ENCODE peak calls at places on chromosomes 7 and 10, in five cellular contexts. L is CD8-positive, alpha-beta memory T cell; Y is body of pancreas; F is OCI-LY7; S is ovary. V is an unnamed sample. For H3K4me1, the result is how much of the 10 kb centered on the place peaks cover.

GRCh38 chr7:156650042-156650441 is 9.5 kb downstream of the RNF32 start:
- DNase-seq in Y (peak), L (no peak), S (no peak), F (no peak), V (no peak)

GRCh38 chr7:101947899-101948298 is 130.5 kb downstream of the CUX1 start:
- DNase-seq in L (no peak), F (no peak), Y (peak), S (peak), V (peak)

GRCh38 chr7:107660381-107661080 is at the start of gene SLC26A4:
- DNase-seq in Y (peak), S (no peak), L (no peak), F (no peak), V (no peak)

GRCh38 chr7:5780801-5781496 is 514 bp downstream of the RNF216 start:
- DNase-seq in L (no peak), S (peak), Y (peak), F (peak), V (peak)

GRCh38 chr10:6617319-6618076 is 37.4 kb upstream of the PRKCQ start:
- DNase-seq in L (no peak), F (no peak), S (no peak), Y (no peak), V (no peak)

GRCh38 chr7:8070451-8071180 is 102.0 kb downstream of the GLCCI1 start:
- DNase-seq in Y (no peak), S (no peak), L (no peak), F (no peak), V (no peak)

GRCh38 chr7:106823631-106824030 is 41.5 kb upstream of the PIK3CG start:
- DNase-seq in S (no peak), F (no peak), L (no peak), Y (no peak), V (no peak)

GRCh38 chr10:3785849-3786290 is 861 bp upstream of the KLF6 start:
- DNase-seq in F (peak), Y (no peak), S (peak), L (peak), V (no peak)

GRCh38 chr10:8133146-8133545 is 78.7 kb downstream of the GATA3 start:
- DNase-seq in L (no peak), S (no peak), Y (no peak), F (no peak), V (no peak)

GRCh38 chr7:107826451-107826850 is 23.4 kb upstream of the SLC26A3 start:
- DNase-seq in S (no peak), L (no peak), F (no peak), Y (no peak), V (no peak)

GRCh38 chr7:17369686-17370426 is 71.4 kb downstream of the AHR start:
- DNase-seq in F (no peak), S (no peak), L (no peak), Y (no peak), V (no peak)

GRCh38 chr7:101625076-101625914 is 3.8 kb downstream of the MYL10 start:
- DNase-seq in Y (no peak), S (no peak), F (peak), L (no peak), V (no peak)

GRCh38 chr7:107993879-107994278 is 9.1 kb downstream of the LAMB1 start:
- DNase-seq in Y (no peak), S (no peak), L (no peak), F (no peak), V (no peak)

GRCh38 chr10:121406823-121407545 is 191.3 kb downstream of the FGFR2 start:
- DNase-seq in F (no peak), S (no peak), L (no peak), Y (no peak), V (no peak)

GRCh38 chr7:17392846-17393245 is 94.4 kb downstream of the AHR start:
- DNase-seq in Y (no peak), F (no peak), S (no peak), L (no peak), V (no peak)

GRCh38 chr7:91876391-91877133 is 3.9 kb downstream of the MTERF1 start:
- DNase-seq in S (no peak), L (no peak), F (no peak), Y (no peak), V (no peak)

GRCh38 chr7:1419688-1420087 is 39.6 kb downstream of the MICALL2 start:
- DNase-seq in S (no peak), Y (no peak), L (no peak), F (no peak), V (no peak)

GRCh38 chr10:69839696-69840345 is 38.1 kb downstream of the COL13A1 start:
- DNase-seq in L (no peak), S (no peak), Y (peak), F (no peak), V (no peak)

GRCh38 chr10:98676895-98677294 is 230.2 kb upstream of the HPS1 start:
- DNase-seq in L (no peak), S (no peak), Y (no peak), F (no peak), V (no peak)

GRCh38 chr10:72107325-72108003 is 19.1 kb upstream of the SPOCK2 start:
- DNase-seq in S (no peak), F (peak), L (peak), Y (no peak), V (no peak)

GRCh38 chr7:68671046-68671445 is 927.2 kb upstream of the AUTS2 start:
- DNase-seq in F (no peak), Y (no peak), S (no peak), L (no peak), V (no peak)

GRCh38 chr7:21028186-21028989 is 241.7 kb upstream of the SP8 start:
- DNase-seq in F (no peak), S (no peak), Y (no peak), L (no peak), V (no peak)

GRCh38 chr10:62038609-62039190 is 137.2 kb downstream of the ARID5B start:
- DNase-seq in F (peak), Y (peak), S (peak), L (peak), V (peak)

GRCh38 chr7:17849504-17849903 is 90.8 kb downstream of the SNX13 start:
- DNase-seq in L (no peak), S (no peak), F (no peak), Y (no peak), V (no peak)

GRCh38 chr10:11205026-11205772 is 187.5 kb downstream of the CELF2 start:
- DNase-seq in F (no peak), S (no peak), L (no peak), Y (no peak), V (no peak)

GRCh38 chr10:49363309-49364031 is 32.4 kb downstream of the DRGX start:
- DNase-seq in F (no peak), Y (no peak), S (no peak), L (no peak), V (no peak)

GRCh38 chr7:2886900-2887299 is 42.8 kb upstream of the GNA12 start:
- DNase-seq in Y (peak), S (peak), F (peak), L (peak), V (no peak)

GRCh38 chr10:77159538-77160110 is 478.0 kb downstream of the KCNMA1 start:
- DNase-seq in Y (no peak), F (no peak), S (no peak), L (no peak), V (no peak)

GRCh38 chr10:239109-239508 is 103.9 kb downstream of the ZMYND11 start:
- DNase-seq in L (no peak), S (no peak), F (peak), Y (no peak), V (no peak)

GRCh38 chr7:25918731-25919130 is 233.3 kb upstream of the NFE2L3 start:
- DNase-seq in S (no peak), F (no peak), Y (no peak), L (no peak), V (no peak)

GRCh38 chr7:10471280-10471679 is 502.4 kb upstream of the PHF14 start:
- DNase-seq in F (no peak), Y (no peak), S (no peak), L (no peak), V (no peak)

GRCh38 chr7:107427462-107427861 is 42.4 kb upstream of the GPR22 start:
- DNase-seq in F (no peak), L (no peak), S (no peak), Y (peak), V (peak)

GRCh38 chr10:111316607-111317006 is 239.8 kb downstream of the ADRA2A start:
- DNase-seq in Y (no peak), S (no peak), L (no peak), F (no peak), V (no peak)

GRCh38 chr7:34066968-34067367 is 161.6 kb downstream of the BMPER start:
- DNase-seq in Y (no peak), S (no peak), F (no peak), L (no peak), V (no peak)

GRCh38 chr10:58063854-58064480 is 203.7 kb downstream of the IPMK start:
- DNase-seq in F (no peak), S (no peak), L (no peak), Y (no peak), V (no peak)

GRCh38 chr7:64997927-64998391 is 7.1 kb upstream of the ZNF117 start:
- DNase-seq in S (no peak), Y (peak), L (no peak), F (no peak), V (peak)

GRCh38 chr7:42340462-42340861 is 103.5 kb upstream of the GLI3 start:
- DNase-seq in L (no peak), S (no peak), Y (no peak), F (no peak), V (no peak)

GRCh38 chr10:55668326-55668922 is 692.6 kb downstream of the ZWINT start:
- DNase-seq in S (no peak), L (no peak), Y (peak), F (peak), V (no peak)

GRCh38 chr10:113187066-113187777 is 237.2 kb downstream of the TCF7L2 start:
- DNase-seq in F (no peak), Y (peak), S (peak), L (no peak), V (peak)
- H3K4me1 ChIP-seq in F (under half), Y (under half), S (under half), L (under half), V (under half)

GRCh38 chr10:26805567-26806245 is 55.1 kb downstream of the ABI1 start:
- DNase-seq in S (no peak), L (no peak), Y (no peak), F (no peak), V (no peak)

GRCh38 chr10:26807532-26807931 is 53.2 kb downstream of the ABI1 start:
- DNase-seq in S (no peak), L (no peak), Y (no peak), F (no peak), V (no peak)

GRCh38 chr10:26804418-26805393 is 56.1 kb downstream of the ABI1 start:
- DNase-seq in F (no peak), L (peak), Y (no peak), S (no peak), V (no peak)

GRCh38 chr10:26803849-26804248 is 56.9 kb downstream of the ABI1 start:
- DNase-seq in Y (no peak), F (no peak), L (no peak), S (no peak), V (no peak)

GRCh38 chr10:26806557-26806956 is 54.2 kb downstream of the ABI1 start:
- DNase-seq in F (no peak), Y (no peak), L (no peak), S (no peak), V (no peak)
- H3K4me1 ChIP-seq in F (half or more), Y (under half), L (under half), S (under half), V (under half)

GRCh38 chr10:89476150-89476549 is 59.2 kb downstream of the SLC16A12 start:
- DNase-seq in L (no peak), F (no peak), S (no peak), Y (no peak), V (no peak)

GRCh38 chr10:89475567-89475966 is 59.8 kb downstream of the SLC16A12 start:
- DNase-seq in L (no peak), Y (no peak), F (no peak), S (no peak), V (no peak)

GRCh38 chr10:89478085-89478738 is 57.2 kb downstream of the SLC16A12 start:
- DNase-seq in F (peak), S (no peak), Y (no peak), L (no peak), V (no peak)

GRCh38 chr10:89475137-89475536 is 60.3 kb downstream of the SLC16A12 start:
- DNase-seq in L (no peak), S (no peak), Y (no peak), F (no peak), V (no peak)

DNA sequence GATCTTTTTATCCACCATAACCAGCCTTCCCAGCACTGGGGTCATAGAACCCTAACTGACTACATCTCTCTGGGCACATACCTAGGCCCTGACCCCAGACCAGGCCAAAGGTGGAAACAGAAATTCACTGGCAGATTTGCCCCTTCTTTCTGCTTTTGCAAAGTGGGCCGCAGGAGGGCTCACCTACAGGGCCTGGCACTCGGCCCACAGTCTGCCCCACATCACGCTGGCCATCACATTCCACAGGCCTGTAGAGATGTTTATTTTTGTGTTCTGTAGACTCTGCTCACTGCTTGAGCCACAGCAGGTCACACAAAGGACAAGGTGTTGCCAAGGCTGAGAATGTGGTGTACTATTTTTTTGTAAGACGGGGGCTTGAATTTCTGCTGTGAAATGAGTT is 58.7 kb downstream of the SLC16A12 start:
- DNase-seq in Y (peak), L (no peak), F (no peak), S (peak), V (no peak)
- H3K4me1 ChIP-seq in Y (half or more), L (under half), F (under half), S (under half), V (half or more)

GRCh38 chr7:228610-229009 is 36.2 kb downstream of the FAM20C start:
- DNase-seq in F (no peak), Y (no peak), S (no peak), L (no peak), V (no peak)
- H3K4me1 ChIP-seq in F (under half), Y (under half), S (under half), L (under half), V (under half)